ENCODE peak calls at places on chromosomes 12 and 14, in ten cellular contexts. One of them, this sample, is unnamed. For H3K36me3, the result is how much of the 10 kb centered on the place peaks cover.

GRCh38 chr12:89731064-89731463 is 22.4 kb upstream of the ATP2B1 start:
- DNase-seq in testis: no peak
- DNase-seq in NT2/D1: no peak
- DNase-seq in stomach: no peak
- DNase-seq in Panc1: no peak
- DNase-seq in H7: no peak
- DNase-seq in cardiac muscle cell: no peak
- DNase-seq in psoas muscle: no peak
- DNase-seq in left ventricle myocardium inferior: no peak
- DNase-seq in ovary: no peak
- DNase-seq in this sample: no peak

GRCh38 chr12:56032006-56032405 is 9.7 kb upstream of the RPS26 start:
- DNase-seq in testis: no peak
- DNase-seq in NT2/D1: no peak
- DNase-seq in stomach: no peak
- DNase-seq in Panc1: no peak
- DNase-seq in H7: no peak
- DNase-seq in cardiac muscle cell: no peak
- DNase-seq in psoas muscle: no peak
- DNase-seq in left ventricle myocardium inferior: no peak
- DNase-seq in ovary: no peak
- DNase-seq in this sample: no peak

GRCh38 chr12:95265765-95266164 is 48.2 kb downstream of the VEZT start:
- DNase-seq in testis: no peak
- DNase-seq in NT2/D1: no peak
- DNase-seq in stomach: no peak
- DNase-seq in Panc1: no peak
- DNase-seq in H7: peak
- DNase-seq in cardiac muscle cell: no peak
- DNase-seq in psoas muscle: no peak
- DNase-seq in left ventricle myocardium inferior: no peak
- DNase-seq in ovary: no peak
- DNase-seq in this sample: no peak

GRCh38 chr14:93132472-93133065 is 16.8 kb upstream of the ITPK1 start:
- DNase-seq in testis: peak
- DNase-seq in NT2/D1: no peak
- DNase-seq in stomach: peak
- DNase-seq in Panc1: no peak
- DNase-seq in H7: peak
- DNase-seq in cardiac muscle cell: peak
- DNase-seq in psoas muscle: no peak
- DNase-seq in left ventricle myocardium inferior: no peak
- DNase-seq in ovary: no peak
- DNase-seq in this sample: no peak

GRCh38 chr12:118371354-118372282 is 1.1 kb downstream of the TAOK3 start:
- DNase-seq in testis: peak
- DNase-seq in NT2/D1: no peak
- DNase-seq in stomach: no peak
- DNase-seq in Panc1: no peak
- DNase-seq in H7: peak
- DNase-seq in cardiac muscle cell: no peak
- DNase-seq in psoas muscle: peak
- DNase-seq in left ventricle myocardium inferior: peak
- DNase-seq in ovary: peak
- DNase-seq in this sample: no peak

GRCh38 chr14:52124791-52125661 is 56.2 kb upstream of the NID2 start:
- DNase-seq in testis: no peak
- DNase-seq in NT2/D1: peak
- DNase-seq in stomach: no peak
- DNase-seq in Panc1: no peak
- DNase-seq in H7: peak
- DNase-seq in cardiac muscle cell: peak
- DNase-seq in psoas muscle: no peak
- DNase-seq in left ventricle myocardium inferior: no peak
- DNase-seq in ovary: no peak
- DNase-seq in this sample: no peak

GRCh38 chr12:92899388-92900001 is 29.6 kb downstream of the EEA1 start:
- DNase-seq in testis: peak
- DNase-seq in NT2/D1: peak
- DNase-seq in stomach: peak
- DNase-seq in Panc1: peak
- DNase-seq in H7: peak
- DNase-seq in cardiac muscle cell: peak
- DNase-seq in psoas muscle: peak
- DNase-seq in left ventricle myocardium inferior: peak
- DNase-seq in ovary: peak
- DNase-seq in this sample: peak

GRCh38 chr14:93938766-93939303 is 11.7 kb downstream of the FAM181A start:
- DNase-seq in testis: peak
- DNase-seq in NT2/D1: no peak
- DNase-seq in stomach: no peak
- DNase-seq in Panc1: no peak
- DNase-seq in H7: no peak
- DNase-seq in cardiac muscle cell: no peak
- DNase-seq in psoas muscle: no peak
- DNase-seq in left ventricle myocardium inferior: no peak
- DNase-seq in ovary: no peak
- DNase-seq in this sample: no peak

GRCh38 chr14:24145700-24146621 is at the start of gene PSME2:
- DNase-seq in testis: no peak
- DNase-seq in NT2/D1: no peak
- DNase-seq in stomach: no peak
- DNase-seq in Panc1: no peak
- DNase-seq in H7: no peak
- DNase-seq in cardiac muscle cell: peak
- DNase-seq in psoas muscle: no peak
- DNase-seq in left ventricle myocardium inferior: no peak
- DNase-seq in ovary: no peak
- DNase-seq in this sample: no peak

GRCh38 chr12:57454566-57455373 is at the start of gene INHBE:
- DNase-seq in testis: no peak
- DNase-seq in NT2/D1: no peak
- DNase-seq in stomach: no peak
- DNase-seq in Panc1: no peak
- DNase-seq in H7: peak
- DNase-seq in cardiac muscle cell: peak
- DNase-seq in psoas muscle: peak
- DNase-seq in left ventricle myocardium inferior: no peak
- DNase-seq in ovary: no peak
- DNase-seq in this sample: no peak

GRCh38 chr12:57456145-57456700 is 1.1 kb downstream of the INHBE start:
- DNase-seq in testis: peak
- DNase-seq in NT2/D1: peak
- DNase-seq in stomach: no peak
- DNase-seq in Panc1: no peak
- DNase-seq in H7: peak
- DNase-seq in cardiac muscle cell: peak
- DNase-seq in psoas muscle: no peak
- DNase-seq in left ventricle myocardium inferior: no peak
- DNase-seq in ovary: no peak
- DNase-seq in this sample: no peak

GRCh38 chr12:57454213-57454565 is 918 bp upstream of the INHBE start:
- DNase-seq in testis: no peak
- DNase-seq in NT2/D1: no peak
- DNase-seq in stomach: no peak
- DNase-seq in Panc1: no peak
- DNase-seq in H7: no peak
- DNase-seq in cardiac muscle cell: no peak
- DNase-seq in psoas muscle: no peak
- DNase-seq in left ventricle myocardium inferior: no peak
- DNase-seq in ovary: no peak
- DNase-seq in this sample: no peak

GRCh38 chr12:57456737-57457490 is 1.8 kb downstream of the INHBE start:
- DNase-seq in testis: no peak
- DNase-seq in NT2/D1: no peak
- DNase-seq in stomach: no peak
- DNase-seq in Panc1: no peak
- DNase-seq in H7: no peak
- DNase-seq in cardiac muscle cell: no peak
- DNase-seq in psoas muscle: no peak
- DNase-seq in left ventricle myocardium inferior: no peak
- DNase-seq in ovary: no peak
- DNase-seq in this sample: no peak

DNA sequence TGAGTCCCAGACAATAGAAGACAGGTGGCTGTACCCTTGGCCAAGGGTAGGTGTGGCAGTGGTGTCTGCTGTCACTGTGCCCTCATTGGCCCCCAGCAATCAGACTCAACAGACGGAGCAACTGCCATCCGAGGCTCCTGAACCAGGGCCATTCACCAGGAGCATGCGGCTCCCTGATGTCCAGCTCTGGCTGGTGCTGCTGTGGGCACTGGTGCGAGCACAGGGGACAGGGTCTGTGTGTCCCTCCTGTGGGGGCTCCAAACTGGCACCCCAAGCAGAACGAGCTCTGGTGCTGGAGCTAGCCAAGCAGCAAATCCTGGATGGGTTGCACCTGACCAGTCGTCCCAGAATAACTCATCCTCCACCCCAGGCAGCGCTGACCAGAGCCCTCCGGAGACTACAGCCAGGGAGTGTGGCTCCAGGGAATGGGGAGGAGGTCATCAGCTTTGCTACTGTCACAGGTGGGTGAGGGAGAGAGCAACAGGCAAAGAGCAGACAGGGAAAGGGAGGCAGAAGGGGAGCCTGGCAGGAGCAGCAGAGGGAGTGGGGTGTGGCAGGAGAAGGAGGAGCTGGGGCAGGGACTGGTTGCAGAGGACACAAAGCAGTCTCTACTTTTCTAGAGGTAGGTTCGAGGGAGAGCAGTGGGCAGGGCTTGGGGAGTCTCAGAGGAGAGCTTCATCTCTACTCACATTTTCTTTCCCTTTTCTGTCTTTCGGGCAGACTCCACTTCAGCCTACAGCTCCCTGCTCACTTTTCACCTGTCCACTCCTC is 452 bp downstream of the INHBE start:
- DNase-seq in testis: no peak
- DNase-seq in NT2/D1: no peak
- DNase-seq in stomach: no peak
- DNase-seq in Panc1: no peak
- DNase-seq in H7: peak
- DNase-seq in cardiac muscle cell: no peak
- DNase-seq in psoas muscle: peak
- DNase-seq in left ventricle myocardium inferior: no peak
- DNase-seq in ovary: no peak
- DNase-seq in this sample: no peak
- H3K36me3 ChIP-seq in testis: under half
- H3K36me3 ChIP-seq in NT2/D1: under half
- H3K36me3 ChIP-seq in stomach: under half
- H3K36me3 ChIP-seq in Panc1: under half
- H3K36me3 ChIP-seq in H7: under half
- H3K36me3 ChIP-seq in cardiac muscle cell: under half
- H3K36me3 ChIP-seq in psoas muscle: under half
- H3K36me3 ChIP-seq in left ventricle myocardium inferior: under half
- H3K36me3 ChIP-seq in ovary: under half
- H3K36me3 ChIP-seq in this sample: under half

GRCh38 chr14:102853703-102854396 is 68.6 kb upstream of the AMN start:
- DNase-seq in testis: no peak
- DNase-seq in NT2/D1: no peak
- DNase-seq in stomach: no peak
- DNase-seq in Panc1: no peak
- DNase-seq in H7: no peak
- DNase-seq in cardiac muscle cell: peak
- DNase-seq in psoas muscle: no peak
- DNase-seq in left ventricle myocardium inferior: no peak
- DNase-seq in ovary: no peak
- DNase-seq in this sample: no peak
- H3K36me3 ChIP-seq in testis: under half
- H3K36me3 ChIP-seq in NT2/D1: under half
- H3K36me3 ChIP-seq in stomach: under half
- H3K36me3 ChIP-seq in Panc1: under half
- H3K36me3 ChIP-seq in H7: under half
- H3K36me3 ChIP-seq in cardiac muscle cell: under half
- H3K36me3 ChIP-seq in psoas muscle: under half
- H3K36me3 ChIP-seq in left ventricle myocardium inferior: under half
- H3K36me3 ChIP-seq in ovary: under half
- H3K36me3 ChIP-seq in this sample: under half

DNA sequence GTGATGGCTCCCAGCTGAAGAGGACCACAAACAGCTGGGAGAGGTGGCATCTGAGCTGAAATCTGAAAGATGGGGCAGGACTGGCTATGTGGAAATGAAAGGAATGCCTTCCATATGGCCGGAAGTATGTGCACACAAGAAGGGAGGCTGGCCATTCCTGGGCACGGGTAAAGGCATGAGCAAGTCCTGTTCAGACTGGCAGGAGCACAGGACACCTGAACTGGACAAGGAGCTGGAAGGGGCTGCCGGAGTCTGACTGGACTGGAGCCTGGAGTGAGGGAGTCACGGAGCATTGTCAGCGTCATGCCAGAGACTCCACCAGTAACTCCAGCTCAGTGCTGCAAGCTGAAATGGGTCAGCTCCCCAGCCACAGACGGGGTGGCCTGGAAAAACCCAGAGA is 11.9 kb upstream of the TC2N start:
- DNase-seq in testis: no peak
- DNase-seq in NT2/D1: no peak
- DNase-seq in stomach: no peak
- DNase-seq in Panc1: no peak
- DNase-seq in H7: no peak
- DNase-seq in cardiac muscle cell: no peak
- DNase-seq in psoas muscle: no peak
- DNase-seq in left ventricle myocardium inferior: no peak
- DNase-seq in ovary: no peak
- DNase-seq in this sample: no peak
- H3K36me3 ChIP-seq in testis: under half
- H3K36me3 ChIP-seq in NT2/D1: under half
- H3K36me3 ChIP-seq in stomach: under half
- H3K36me3 ChIP-seq in Panc1: under half
- H3K36me3 ChIP-seq in H7: under half
- H3K36me3 ChIP-seq in cardiac muscle cell: under half
- H3K36me3 ChIP-seq in psoas muscle: under half
- H3K36me3 ChIP-seq in left ventricle myocardium inferior: under half
- H3K36me3 ChIP-seq in ovary: under half
- H3K36me3 ChIP-seq in this sample: under half

GRCh38 chr12:22800332-22800731 is 175.4 kb downstream of the ETNK1 start:
- DNase-seq in testis: no peak
- DNase-seq in NT2/D1: no peak
- DNase-seq in stomach: no peak
- DNase-seq in Panc1: no peak
- DNase-seq in H7: no peak
- DNase-seq in cardiac muscle cell: no peak
- DNase-seq in psoas muscle: no peak
- DNase-seq in left ventricle myocardium inferior: no peak
- DNase-seq in ovary: no peak
- DNase-seq in this sample: no peak

GRCh38 chr12:22802883-22803640 is 178.1 kb downstream of the ETNK1 start:
- DNase-seq in testis: no peak
- DNase-seq in NT2/D1: no peak
- DNase-seq in stomach: no peak
- DNase-seq in Panc1: no peak
- DNase-seq in H7: no peak
- DNase-seq in cardiac muscle cell: no peak
- DNase-seq in psoas muscle: no peak
- DNase-seq in left ventricle myocardium inferior: no peak
- DNase-seq in ovary: no peak
- DNase-seq in this sample: no peak

DNA sequence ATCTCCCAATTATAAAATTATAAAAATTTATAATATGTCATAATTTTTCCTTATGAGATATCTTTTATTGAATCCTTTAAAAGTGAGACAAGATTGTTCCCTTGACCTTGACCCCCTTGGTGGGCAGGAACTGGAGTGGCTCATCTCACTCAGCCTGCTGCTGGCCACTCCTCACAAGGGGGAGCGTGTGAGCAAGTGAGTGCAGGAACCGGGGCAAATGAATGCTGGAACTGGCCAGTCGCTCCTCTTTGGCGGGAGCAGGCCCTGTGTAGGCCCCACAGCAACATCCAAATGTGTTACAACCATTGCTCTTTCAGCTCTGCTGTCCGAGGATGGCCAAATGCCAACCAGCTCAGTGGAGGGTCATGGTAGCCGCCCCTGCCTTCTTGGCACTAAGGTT is 178.8 kb downstream of the ETNK1 start:
- DNase-seq in testis: no peak
- DNase-seq in NT2/D1: peak
- DNase-seq in stomach: no peak
- DNase-seq in Panc1: no peak
- DNase-seq in H7: no peak
- DNase-seq in cardiac muscle cell: no peak
- DNase-seq in psoas muscle: no peak
- DNase-seq in left ventricle myocardium inferior: no peak
- DNase-seq in ovary: no peak
- DNase-seq in this sample: no peak
- H3K36me3 ChIP-seq in testis: under half
- H3K36me3 ChIP-seq in NT2/D1: under half
- H3K36me3 ChIP-seq in stomach: under half
- H3K36me3 ChIP-seq in Panc1: under half
- H3K36me3 ChIP-seq in H7: under half
- H3K36me3 ChIP-seq in cardiac muscle cell: under half
- H3K36me3 ChIP-seq in psoas muscle: under half
- H3K36me3 ChIP-seq in left ventricle myocardium inferior: under half
- H3K36me3 ChIP-seq in ovary: under half
- H3K36me3 ChIP-seq in this sample: under half